ENCODE peak calls at places on chromosomes 6 and 20, in seven cellular contexts. O is ELF-1, S is GM04503, N is Peyer's patch, Z is fibroblast of the aortic adventitia, R is foreskin keratinocyte, K is WTC11. P is an unnamed sample.

GRCh38 chr6:17591292-17591691 is 8.8 kb upstream of the FAM8A1 start:
- DNase-seq in O (no peak), S (no peak), N (no peak), Z (no peak), R (no peak), K (no peak), P (no peak)

GRCh38 chr6:3108746-3109414 is 9.6 kb upstream of the BPHL start:
- DNase-seq in O (no peak), S (no peak), N (no peak), Z (peak; percentile 5), R (no peak), K (no peak), P (no peak)

GRCh38 chr6:37131104-37131959 is 38.6 kb upstream of the PIM1 start:
- DNase-seq in O (peak; percentile 88), S (no peak), N (peak; percentile 61), Z (peak; percentile 34), R (no peak), K (no peak), P (peak; percentile 85)

GRCh38 chr20:64084209-64085152 is at the start of gene LKAAEAR1:
- DNase-seq in O (no peak), S (no peak), N (no peak), Z (no peak), R (no peak), K (peak; percentile 54), P (no peak)

GRCh38 chr20:51628533-51629398 is 86.2 kb upstream of the NFATC2 start:
- DNase-seq in O (no peak), S (peak; percentile 23), N (no peak), Z (peak; percentile 73), R (no peak), K (no peak), P (no peak)

GRCh38 chr20:63145156-63145555 is 70.8 kb downstream of the YTHDF1 start:
- DNase-seq in O (no peak), S (no peak), N (no peak), Z (no peak), R (peak; percentile 12), K (no peak), P (no peak)

GRCh38 chr6:56954389-56955170 is at the start of gene BEND6:
- DNase-seq in O (peak; percentile 56), S (no peak), N (peak; percentile 48), Z (peak; percentile 78), R (peak; percentile 21), K (peak; percentile 67), P (no peak)

GRCh38 chr6:113082691-113083090 is 735.6 kb downstream of the RFPL4B start:
- DNase-seq in O (no peak), S (peak; percentile 27), N (no peak), Z (peak; percentile 62), R (no peak), K (no peak), P (no peak)

GRCh38 chr6:72218125-72218524 is 331.8 kb downstream of the RIMS1 start:
- DNase-seq in O (peak; percentile 68), S (no peak), N (no peak), Z (peak; percentile 1), R (no peak), K (peak; percentile 75), P (no peak)

GRCh38 chr20:24382330-24382729 is 87.1 kb upstream of the SYNDIG1 start:
- DNase-seq in O (no peak), S (no peak), N (no peak), Z (peak; percentile 44), R (no peak), K (no peak), P (no peak)

GRCh38 chr6:167279766-167280440 is 11.2 kb upstream of the UNC93A start:
- DNase-seq in O (no peak), S (no peak), N (no peak), Z (no peak), R (no peak), K (no peak), P (no peak)

GRCh38 chr6:73803562-73804221 is 107.7 kb downstream of the CD109 start:
- DNase-seq in O (peak; percentile 59), S (peak; percentile 92), N (no peak), Z (peak; percentile 96), R (peak; percentile 86), K (peak; percentile 68), P (no peak)

GRCh38 chr6:42100029-42100901 is 42.2 kb downstream of the C6orf132 start:
- DNase-seq in O (no peak), S (no peak), N (peak; percentile 82), Z (peak; percentile 79), R (peak; percentile 27), K (no peak), P (no peak)

GRCh38 chr6:27617046-27617687 is 144.3 kb upstream of the ZNF184 start:
- DNase-seq in O (peak; percentile 34), S (no peak), N (no peak), Z (peak; percentile 30), R (no peak), K (no peak), P (no peak)

GRCh38 chr6:1702580-1703051 is 92.9 kb downstream of the FOXC1 start:
- DNase-seq in O (no peak), S (no peak), N (no peak), Z (peak; percentile 22), R (no peak), K (no peak), P (no peak)

GRCh38 chr6:123925360-123925759 is 121.7 kb downstream of the NKAIN2 start:
- DNase-seq in O (no peak), S (no peak), N (no peak), Z (no peak), R (peak; percentile 81), K (no peak), P (no peak)

GRCh38 chr20:62367136-62367482 is at the start of gene LAMA5:
- DNase-seq in O (no peak), S (no peak), N (peak; percentile 72), Z (no peak), R (no peak), K (peak; percentile 74), P (no peak)

GRCh38 chr6:11423667-11424066 is 113.9 kb upstream of the TMEM170B start:
- DNase-seq in O (no peak), S (no peak), N (no peak), Z (no peak), R (peak; percentile 49), K (no peak), P (no peak)

GRCh38 chr6:47423087-47423486 is 54.5 kb upstream of the CD2AP start:
- DNase-seq in O (no peak), S (no peak), N (no peak), Z (no peak), R (no peak), K (no peak), P (no peak)

GRCh38 chr20:59688999-59689398 is 84.7 kb downstream of the PHACTR3 start:
- DNase-seq in O (no peak), S (no peak), N (no peak), Z (no peak), R (no peak), K (no peak), P (no peak)

GRCh38 chr20:51359947-51360346 is 182.6 kb downstream of the NFATC2 start:
- DNase-seq in O (no peak), S (no peak), N (no peak), Z (no peak), R (no peak), K (no peak), P (no peak)

GRCh38 chr6:43833223-43833995 is 63.4 kb downstream of the VEGFA start:
- DNase-seq in O (peak; percentile 63), S (no peak), N (peak; percentile 84), Z (no peak), R (no peak), K (no peak), P (no peak)

GRCh38 chr6:75230484-75231325 is 12.9 kb downstream of the COX7A2 start:
- DNase-seq in O (peak; percentile 36), S (peak; percentile 33), N (peak; percentile 59), Z (peak; percentile 78), R (no peak), K (peak; percentile 41), P (no peak)

GRCh38 chr6:135535989-135536414 is 38.5 kb upstream of the AHI1 start:
- DNase-seq in O (peak; percentile 34), S (peak; percentile 58), N (no peak), Z (peak; percentile 98), R (peak; percentile 59), K (no peak), P (no peak)

GRCh38 chr20:23641936-23642751 is 4.4 kb upstream of the CST3 start:
- DNase-seq in O (peak; percentile 67), S (peak; percentile 37), N (no peak), Z (peak; percentile 89), R (no peak), K (no peak), P (no peak)

GRCh38 chr6:144176043-144176442 is 25.7 kb downstream of the STX11 start:
- DNase-seq in O (no peak), S (no peak), N (no peak), Z (no peak), R (no peak), K (no peak), P (no peak)